ENCODE peak calls at places on chromosomes 12 and 14, in five cellular contexts. R is IMR-90, L is HepG2, J is GM12878, H is K562. S is an unnamed sample.
A peak's percentile ranks its signal among the peaks of the same experiment; 100 is the strongest.

GRCh38 chr14:34701808-34702207 is 12.6 kb downstream of the CFL2 start:
- DNase-seq in H (no peak), L (no peak), R (no peak), J (no peak), S (no peak)

GRCh38 chr12:132954471-132955048 is 1.5 kb downstream of the ZNF605 start:
- DNase-seq in H (no peak), L (no peak), J (no peak), R (no peak), S (no peak)

GRCh38 chr14:106872619-106873446 is 1346.5 kb downstream of the TMEM121 start:
- DNase-seq in H (peak; percentile 17), J (no peak), R (no peak), L (peak; percentile 84), S (peak; percentile 66)

GRCh38 chr12:84362552-84362897 is 550.1 kb downstream of the SLC6A15 start:
- DNase-seq in H (no peak), R (no peak), L (no peak), J (no peak), S (no peak)

GRCh38 chr12:4518106-4518728 is 20.5 kb upstream of the RAD51AP1 start:
- DNase-seq in J (no peak), R (peak; percentile 81), L (no peak), H (no peak), S (no peak)

GRCh38 chr12:25394025-25394424 is 143.3 kb upstream of the KRAS start:
- DNase-seq in L (no peak), J (no peak), R (no peak), H (no peak), S (no peak)

GRCh38 chr14:22871200-22871961 is at the start of gene LRP10:
- DNase-seq in H (peak; percentile 91), R (peak; percentile 75), L (peak; percentile 95), J (peak; percentile 78), S (peak; percentile 93)

GRCh38 chr14:84750763-84751554 is 779.0 kb upstream of the FLRT2 start:
- DNase-seq in J (no peak), L (no peak), H (no peak), R (peak; percentile 50), S (no peak)

GRCh38 chr14:99207456-99207855 is 64.5 kb downstream of the BCL11B start:
- DNase-seq in R (no peak), H (no peak), J (no peak), L (no peak), S (no peak)

GRCh38 chr14:104851896-104852663 is 13.0 kb upstream of the CEP170B start:
- DNase-seq in R (no peak), L (no peak), J (no peak), H (no peak), S (peak; percentile 17)

GRCh38 chr14:37590096-37590809 is 4.8 kb downstream of the FOXA1 start:
- DNase-seq in J (no peak), L (no peak), R (no peak), H (no peak), S (no peak)

GRCh38 chr12:18580286-18580685 is 157.5 kb downstream of the PLCZ1 start:
- DNase-seq in L (no peak), R (peak; percentile 38), J (no peak), H (no peak), S (no peak)

DNA sequence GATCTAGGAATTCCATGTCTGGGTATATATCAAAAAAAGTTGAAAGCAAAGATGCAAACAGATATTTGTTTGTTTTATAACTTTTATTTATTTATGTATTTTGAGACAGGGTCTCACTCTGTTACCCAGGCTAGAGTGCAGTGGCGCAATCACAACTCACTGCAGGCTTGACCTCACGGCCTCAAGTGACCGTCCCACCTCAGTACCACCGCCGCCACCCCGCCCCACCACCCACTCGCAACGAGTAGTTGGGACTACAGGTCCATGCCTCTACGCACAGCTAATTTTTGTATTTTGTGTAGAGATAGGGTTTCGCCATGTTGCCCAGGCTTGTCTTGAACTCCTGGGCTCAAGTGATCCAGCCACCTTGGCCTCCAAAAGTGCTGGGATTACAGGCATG is 66.5 kb upstream of the KTN1 start:
- DNase-seq in L (no peak), H (no peak), J (no peak), R (no peak), S (no peak)
- TF ChIP-seq MXI1 in L (no peak), H (no peak), J (no peak), R (no peak), S (no peak)

DNA sequence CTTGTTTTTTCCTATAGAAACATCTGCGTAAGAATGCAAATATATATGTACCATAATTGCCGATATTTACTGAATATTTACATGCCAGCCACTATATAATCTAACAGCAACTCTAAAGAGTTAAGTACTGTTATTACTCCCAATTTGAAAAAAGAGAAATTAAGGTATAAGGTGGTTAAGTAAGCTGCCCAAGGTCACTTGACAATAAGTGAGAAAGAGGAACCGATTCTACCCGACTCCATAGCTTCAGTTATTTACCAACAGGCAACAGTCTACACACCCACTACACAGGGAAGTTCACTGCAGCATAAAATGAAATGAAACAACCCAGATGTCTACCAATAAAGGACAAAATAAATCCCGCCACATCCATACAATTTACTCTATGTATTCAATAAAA is 1.1 kb downstream of the MIS18BP1 start:
- DNase-seq in L (peak; percentile 16), R (peak; percentile 2), J (peak; percentile 67), H (no peak), S (peak; percentile 9)
- TF ChIP-seq MXI1 in L (no peak), R (no peak), J (peak; percentile 56), H (no peak), S (no peak)

GRCh38 chr12:116734156-116734768 is 3.6 kb downstream of the SPRING1 start:
- DNase-seq in R (no peak), L (peak; percentile 89), J (no peak), H (no peak), S (no peak)
- TF ChIP-seq MXI1 in R (no peak), L (no peak), J (no peak), H (no peak), S (no peak)

GRCh38 chr12:75744607-75745256 is 233.3 kb upstream of the KRR1 start:
- DNase-seq in J (no peak), H (no peak), R (no peak), L (peak; percentile 30), S (no peak)

GRCh38 chr12:75751769-75752471 is 240.5 kb upstream of the KRR1 start:
- DNase-seq in L (peak; percentile 37), H (no peak), J (no peak), R (peak; percentile 25), S (no peak)

GRCh38 chr12:75750950-75751349 is 239.5 kb upstream of the KRR1 start:
- DNase-seq in J (no peak), L (peak; percentile 54), R (peak; percentile 89), H (no peak), S (no peak)

DNA sequence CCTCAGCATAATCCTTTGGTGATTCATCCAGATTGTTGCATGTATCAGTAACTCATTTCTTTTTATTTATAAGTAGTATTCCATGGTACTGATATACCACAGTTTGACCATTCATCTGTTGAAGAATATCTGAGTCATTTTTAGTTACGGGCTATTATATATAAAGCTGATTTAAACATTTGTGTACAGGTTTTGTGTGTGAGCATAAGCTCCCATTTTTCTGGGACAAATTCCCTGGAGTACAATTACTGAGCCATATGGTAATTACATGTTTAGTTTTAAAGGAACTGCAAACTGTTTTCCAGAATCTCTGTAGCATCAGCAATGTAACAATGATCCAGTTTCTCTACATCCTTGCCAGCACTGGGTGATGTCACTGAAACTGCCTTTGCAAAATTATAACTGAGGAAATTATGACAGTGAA is 236.2 kb upstream of the KRR1 start:
- DNase-seq in H (no peak), R (peak; percentile 92), L (no peak), J (no peak), S (no peak)
- TF ChIP-seq MXI1 in H (no peak), R (no peak), L (no peak), J (no peak), S (no peak)

DNA sequence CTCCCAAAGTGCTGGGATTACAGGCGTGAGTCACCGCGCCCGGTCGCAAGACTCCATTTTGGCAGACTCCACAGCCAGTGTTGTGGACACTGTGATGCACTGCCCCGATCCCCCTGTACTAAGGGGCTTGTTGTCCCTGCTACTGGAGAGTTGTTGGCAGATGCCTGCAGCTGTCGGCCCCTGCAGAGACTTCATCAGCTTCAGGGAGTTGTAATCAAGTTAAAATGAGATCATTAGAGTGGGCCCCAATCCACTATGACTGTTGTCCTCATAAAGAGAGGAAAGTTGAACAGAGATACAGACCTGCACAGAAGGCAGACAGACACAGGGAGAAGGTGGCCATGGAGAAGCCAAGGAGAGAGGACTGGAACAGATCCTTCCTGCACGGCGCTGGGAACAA is 23.7 kb upstream of the TUBA1A start:
- DNase-seq in J (no peak), R (no peak), H (no peak), L (no peak), S (no peak)
- TF ChIP-seq MXI1 in J (no peak), R (no peak), H (no peak), L (no peak), S (no peak)

GRCh38 chr12:85759217-85759616 is 77.0 kb downstream of the RASSF9 start:
- DNase-seq in H (no peak), L (no peak), J (no peak), R (no peak), S (no peak)

DNA sequence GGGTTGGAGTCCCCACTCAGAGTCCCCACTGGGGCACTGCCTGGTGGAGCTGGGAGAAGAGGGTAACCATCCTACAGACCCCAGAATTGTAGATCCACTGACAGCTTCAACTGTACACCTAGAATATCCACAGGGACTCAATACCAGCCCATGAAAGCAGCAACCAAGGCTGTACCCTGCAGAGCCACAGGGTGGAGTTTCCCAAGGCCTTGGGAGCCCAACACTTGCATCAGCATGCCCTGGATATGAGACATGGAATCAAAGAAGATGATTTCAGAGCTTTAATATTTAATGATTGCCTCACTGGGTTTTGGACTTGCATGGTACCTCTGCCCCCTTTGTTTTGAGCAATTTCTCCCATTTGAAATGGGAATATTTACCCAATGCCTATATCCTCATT is 80.4 kb downstream of the RASSF9 start:
- DNase-seq in J (no peak), H (no peak), L (no peak), R (peak; percentile 0), S (no peak)
- TF ChIP-seq MXI1 in J (no peak), H (no peak), L (no peak), R (no peak), S (no peak)